ENCODE peak calls at places on chromosomes 13 and 19, in five cellular contexts. E is lung, J is adrenal gland, V is brain microvascular endothelial cell, A is Peyer's patch. P is an unnamed sample.

GRCh38 chr13:22050951-22051563 is 380.2 kb downstream of the FGF9 start:
- DNase-seq in E (no peak), J (no peak), V (no peak), A (peak), P (no peak)

GRCh38 chr19:7847664-7848063 is 17.6 kb downstream of the EVI5L start:
- DNase-seq in V (no peak), J (no peak), E (no peak), A (no peak), P (peak)

GRCh38 chr19:41521860-41522555 is 54.0 kb upstream of the CEACAM21 start:
- DNase-seq in E (no peak), A (peak), V (no peak), J (peak), P (no peak)

GRCh38 chr19:31502536-31503170 is 153.4 kb upstream of the TSHZ3 start:
- DNase-seq in E (no peak), J (no peak), A (no peak), V (no peak), P (peak)

GRCh38 chr19:39196320-39196719 is 444 bp upstream of the NCCRP1 start:
- DNase-seq in A (no peak), E (no peak), J (no peak), V (no peak), P (no peak)

GRCh38 chr13:114034481-114034891 is 60.6 kb upstream of the C13orf46 start:
- DNase-seq in A (no peak), V (no peak), J (no peak), E (no peak), P (no peak)

GRCh38 chr13:103203750-103204330 is 137.6 kb upstream of the SLC10A2 start:
- DNase-seq in J (no peak), V (no peak), E (no peak), A (no peak), P (no peak)

GRCh38 chr13:30193279-30194234 is 113.8 kb downstream of the KATNAL1 start:
- DNase-seq in A (no peak), J (no peak), V (no peak), E (no peak), P (no peak)

GRCh38 chr13:96533408-96533807 is 443.5 kb downstream of the HS6ST3 start:
- DNase-seq in V (no peak), E (no peak), J (no peak), A (no peak), P (no peak)

GRCh38 chr19:18854982-18855381 is 23.2 kb downstream of the UPF1 start:
- DNase-seq in A (no peak), E (no peak), V (no peak), J (no peak), P (peak)

DNA sequence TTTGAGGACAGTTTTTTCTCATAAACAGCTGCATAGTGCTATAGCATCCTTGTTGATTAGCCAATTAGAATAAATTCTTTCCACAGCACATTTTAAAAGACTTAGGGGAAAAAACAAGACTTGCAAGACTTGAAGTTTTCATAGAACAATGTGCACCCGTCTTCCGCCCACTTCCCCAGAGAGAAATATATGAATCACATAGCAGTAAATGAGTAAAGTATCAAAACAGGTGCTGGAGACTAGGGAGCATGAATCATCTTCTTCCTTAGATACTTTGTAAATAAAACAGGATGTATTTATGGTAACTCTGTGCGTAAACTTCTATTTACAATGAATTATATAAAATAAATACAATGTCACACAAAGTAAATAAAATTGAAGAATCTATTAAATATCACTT is 75.1 kb downstream of the COL4A2 start:
- DNase-seq in V (peak), J (no peak), A (no peak), E (no peak), P (no peak)
- H3K27ac ChIP-seq in V (peak), J (no peak), A (no peak), E (no peak), P (peak)

GRCh38 chr19:57578487-57579205 is at the start of gene ZNF416:
- DNase-seq in J (peak), E (peak), V (peak), A (peak), P (peak)
- H3K27ac ChIP-seq in J (no peak), E (peak), V (peak), A (peak), P (no peak)

GRCh38 chr13:20714161-20714560 is 10.7 kb downstream of the IL17D start:
- DNase-seq in A (no peak), V (no peak), J (no peak), E (no peak), P (no peak)
- H3K27ac ChIP-seq in A (peak), V (peak), J (no peak), E (peak), P (no peak)

GRCh38 chr13:29174093-29174492 is 354.0 kb downstream of the MTUS2 start:
- DNase-seq in V (no peak), J (no peak), A (no peak), E (no peak), P (no peak)

GRCh38 chr13:29170451-29171082 is 350.4 kb downstream of the MTUS2 start:
- DNase-seq in E (no peak), J (no peak), A (no peak), V (no peak), P (no peak)

GRCh38 chr13:29165840-29166239 is 345.7 kb downstream of the MTUS2 start:
- DNase-seq in E (no peak), A (no peak), V (no peak), J (no peak), P (no peak)

GRCh38 chr13:29175245-29175873 is 355.2 kb downstream of the MTUS2 start:
- DNase-seq in J (no peak), E (no peak), V (no peak), A (no peak), P (no peak)

GRCh38 chr13:29171244-29171643 is 351.1 kb downstream of the MTUS2 start:
- DNase-seq in E (no peak), J (no peak), V (no peak), A (no peak), P (no peak)
- H3K27ac ChIP-seq in E (no peak), J (no peak), V (no peak), A (no peak), P (no peak)

GRCh38 chr13:82654851-82655517 is 1227.3 kb downstream of the SLITRK1 start:
- DNase-seq in J (peak), A (peak), V (peak), E (peak), P (no peak)
- H3K27ac ChIP-seq in J (no peak), A (no peak), V (peak), E (no peak), P (no peak)

DNA sequence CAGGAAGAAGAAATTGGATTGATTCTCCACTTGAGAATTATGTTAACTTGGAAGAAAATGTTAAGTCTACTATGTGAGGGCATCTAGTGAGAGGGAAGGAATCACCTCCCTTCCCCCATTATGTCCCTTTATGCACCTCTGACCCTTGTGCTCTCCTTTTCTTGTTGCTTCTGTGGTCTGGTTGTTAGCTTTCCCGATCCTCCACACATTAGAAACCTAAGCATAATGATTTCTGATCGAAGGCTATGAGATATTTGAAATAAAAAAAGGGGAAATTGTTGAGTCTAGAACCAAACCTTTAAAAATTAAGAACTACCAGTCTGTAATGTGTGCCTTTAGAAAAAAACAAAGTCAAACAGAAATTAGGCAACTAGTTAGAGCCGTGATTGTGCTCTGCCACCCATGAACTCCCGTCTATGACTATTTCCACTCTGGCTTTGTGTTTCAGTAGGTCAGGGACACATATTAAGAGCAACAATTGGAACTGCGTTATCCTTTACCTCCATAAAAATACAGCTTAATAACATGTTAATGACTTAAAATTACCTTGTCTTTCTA is 463 bp upstream of the GPC6 start:
- DNase-seq in A (no peak), J (no peak), E (no peak), V (peak), P (no peak)
- H3K27ac ChIP-seq in A (peak), J (no peak), E (no peak), V (peak), P (peak)

DNA sequence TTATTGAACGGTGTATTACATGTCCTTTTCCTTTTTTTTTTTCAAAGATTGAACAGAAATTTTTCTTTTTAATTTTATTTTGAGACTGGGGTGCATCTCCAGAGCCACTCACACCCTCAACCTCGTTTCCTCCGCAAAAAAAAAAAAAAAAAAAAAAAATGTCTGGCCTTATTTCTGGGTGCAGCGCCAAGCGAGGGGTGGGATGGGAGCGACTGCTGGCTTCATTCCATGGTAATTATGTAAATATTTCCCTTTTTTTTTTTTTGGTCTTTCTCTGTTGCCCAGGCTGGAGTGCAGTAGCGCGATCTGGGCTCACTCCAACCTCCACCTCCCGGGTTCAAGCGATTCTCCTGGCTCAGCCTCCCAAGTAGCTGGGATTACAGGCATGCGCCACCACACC is 36.9 kb downstream of the ZSWIM4 start:
- DNase-seq in A (no peak), E (no peak), V (no peak), J (no peak), P (no peak)
- H3K27ac ChIP-seq in A (no peak), E (no peak), V (no peak), J (no peak), P (peak)

GRCh38 chr19:53612762-53613526 is 18.9 kb upstream of the DPRX start:
- DNase-seq in A (no peak), V (no peak), J (no peak), E (no peak), P (no peak)
- H3K27ac ChIP-seq in A (no peak), V (no peak), J (no peak), E (no peak), P (no peak)

DNA sequence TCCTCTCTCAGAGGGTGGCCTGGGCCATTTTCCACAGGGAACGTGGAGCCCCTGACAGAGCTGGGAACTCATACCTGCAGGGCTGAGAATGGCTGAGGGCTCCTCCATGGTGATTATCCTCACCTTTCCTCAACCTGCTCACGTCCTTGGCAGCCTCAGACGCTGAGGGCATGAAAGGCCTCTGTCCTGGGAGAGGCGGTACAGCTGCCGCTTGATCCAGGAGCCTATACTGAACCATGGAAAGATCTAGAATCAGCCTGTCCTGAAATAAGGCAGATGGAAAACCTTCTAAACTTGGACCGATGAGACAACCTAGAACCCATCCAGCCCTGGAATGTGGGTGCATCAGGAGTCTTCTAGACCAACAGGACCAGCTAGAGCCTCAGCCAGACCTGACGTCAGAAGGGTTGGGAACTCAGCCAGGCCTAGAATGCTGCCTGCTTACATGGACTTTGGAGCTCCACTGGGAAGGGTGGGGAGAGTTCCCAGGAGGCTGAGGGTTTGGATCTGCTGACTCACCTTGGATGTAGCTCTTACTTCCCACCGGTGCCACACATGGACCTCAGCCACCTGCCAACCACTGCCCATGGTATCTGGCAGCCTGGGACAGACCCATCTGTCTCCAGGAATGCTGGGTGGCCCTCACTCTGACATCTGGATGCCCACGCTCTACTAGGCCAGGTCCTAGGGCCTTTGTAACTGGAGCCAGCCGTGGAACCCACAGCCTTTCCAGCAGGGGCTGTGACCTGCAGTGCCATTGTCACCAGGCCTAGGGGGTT is 7.5 kb downstream of the KCTD15 start:
- DNase-seq in V (peak), J (no peak), E (no peak), A (peak), P (no peak)
- H3K27ac ChIP-seq in V (no peak), J (no peak), E (no peak), A (peak), P (no peak)

GRCh38 chr13:44433863-44434262 is 60.2 kb downstream of the SERP2 start:
- DNase-seq in A (no peak), V (no peak), E (no peak), J (no peak), P (no peak)

GRCh38 chr13:44436589-44437337 is 63.1 kb downstream of the SERP2 start:
- DNase-seq in V (peak), J (peak), A (peak), E (peak), P (peak)

GRCh38 chr13:44432595-44432994 is 59.0 kb downstream of the SERP2 start:
- DNase-seq in J (no peak), V (no peak), A (no peak), E (no peak), P (no peak)

GRCh38 chr13:44435142-44435982 is 61.7 kb downstream of the SERP2 start:
- DNase-seq in J (peak), V (peak), A (peak), E (peak), P (peak)

DNA sequence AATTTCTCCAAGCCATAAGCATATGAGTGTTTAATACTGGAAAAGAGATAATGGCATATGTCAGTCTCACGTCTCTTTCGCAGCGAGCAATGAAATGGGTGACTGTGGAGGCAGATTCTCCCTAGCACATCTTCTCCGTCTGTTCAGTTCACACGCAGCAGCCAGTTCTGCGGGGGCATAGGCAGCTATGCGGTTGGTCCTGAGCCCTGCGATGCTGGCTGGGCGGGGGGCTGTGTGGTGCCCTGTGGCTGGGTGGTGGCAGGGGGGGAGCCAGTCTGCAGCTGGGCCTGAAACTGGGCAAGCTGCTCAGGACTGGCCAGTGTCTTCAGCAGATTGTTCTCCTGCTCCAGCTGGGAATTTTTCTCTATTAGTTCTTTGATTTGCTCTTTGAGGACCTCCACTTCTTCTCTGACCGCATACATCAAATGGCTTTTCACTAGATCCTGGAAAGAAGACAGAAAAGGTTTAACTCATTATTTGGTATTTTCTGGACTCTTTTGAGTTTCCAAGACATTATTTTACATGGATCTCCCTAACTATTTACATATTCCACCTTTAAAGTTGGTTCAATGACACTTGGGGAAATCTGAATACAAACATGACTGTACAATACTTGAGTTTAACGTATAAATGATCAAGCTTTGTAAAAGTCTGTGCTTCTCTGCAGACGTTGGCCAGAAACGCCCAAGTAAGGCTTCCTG is 61.0 kb downstream of the SERP2 start:
- DNase-seq in V (no peak), J (peak), A (no peak), E (no peak), P (no peak)
- H3K27ac ChIP-seq in V (peak), J (peak), A (peak), E (peak), P (peak)